ENCODE peak calls at places on chromosome 5, in seven cellular contexts. K, B, T, L, O, J and E are unnamed samples.

GRCh38 chr5:146947181-146947941 is 68.8 kb upstream of the PPP2R2B start:
- DNase-seq in O (peak), L (no peak), T (no peak), B (no peak), J (no peak), K (no peak), E (no peak)

GRCh38 chr5:97250113-97250512 is 67.1 kb upstream of the RIOK2 start:
- DNase-seq in K (no peak), B (no peak), J (no peak), O (no peak), T (no peak), L (no peak), E (no peak)

GRCh38 chr5:71939452-71939932 is 167.8 kb upstream of the MAP1B start:
- DNase-seq in J (no peak), O (no peak), T (peak), K (no peak), B (no peak), L (no peak), E (no peak)

GRCh38 chr5:81819556-81820314 is 68.8 kb upstream of the SSBP2 start:
- DNase-seq in K (no peak), L (no peak), T (no peak), J (no peak), O (no peak), B (no peak), E (no peak)

GRCh38 chr5:68251804-68252648 is 36.5 kb downstream of the PIK3R1 start:
- DNase-seq in O (no peak), L (peak), K (no peak), J (no peak), B (no peak), T (no peak), E (no peak)

GRCh38 chr5:174545926-174546325 is 178.5 kb upstream of the MSX2 start:
- DNase-seq in K (no peak), L (no peak), T (no peak), O (no peak), J (no peak), B (no peak), E (no peak)

GRCh38 chr5:170431571-170431970 is 42.4 kb upstream of the KCNMB1 start:
- DNase-seq in K (no peak), J (no peak), T (no peak), L (no peak), O (no peak), B (no peak), E (no peak)

GRCh38 chr5:146338774-146339714 is at the start of gene POU4F3:
- DNase-seq in K (no peak), O (no peak), L (no peak), T (peak), J (no peak), B (no peak), E (no peak)

GRCh38 chr5:115333164-115333563 is 36.7 kb upstream of the CCDC112 start:
- DNase-seq in L (no peak), B (no peak), K (no peak), J (no peak), O (no peak), T (no peak), E (no peak)

GRCh38 chr5:79020861-79021561 is 35.9 kb upstream of the ARSB start:
- DNase-seq in L (peak), T (no peak), K (peak), O (peak), B (no peak), J (peak), E (no peak)

GRCh38 chr5:1555808-1556681 is 32.3 kb upstream of the LPCAT1 start:
- DNase-seq in L (no peak), B (no peak), J (peak), K (no peak), O (no peak), T (no peak), E (no peak)

GRCh38 chr5:56302027-56302426 is 68.9 kb upstream of the ANKRD55 start:
- DNase-seq in B (no peak), J (no peak), O (no peak), K (no peak), T (no peak), L (no peak), E (no peak)

GRCh38 chr5:110169461-110169860 is 479.7 kb downstream of the MAN2A1 start:
- DNase-seq in K (no peak), J (no peak), L (no peak), B (no peak), O (no peak), T (peak), E (no peak)

GRCh38 chr5:80764786-80765185 is 110.0 kb upstream of the DHFR start:
- DNase-seq in K (no peak), T (no peak), J (no peak), O (no peak), B (no peak), L (no peak), E (no peak)

GRCh38 chr5:82614706-82615105 is 336.6 kb upstream of the RPS23 start:
- DNase-seq in B (no peak), O (no peak), L (no peak), T (no peak), K (no peak), J (no peak), E (no peak)

GRCh38 chr5:36079200-36079761 is 12.6 kb upstream of the UGT3A2 start:
- DNase-seq in T (peak), L (no peak), B (no peak), O (peak), J (no peak), K (no peak), E (peak)

GRCh38 chr5:107889387-107889786 is 218.7 kb upstream of the EFNA5 start:
- DNase-seq in K (no peak), L (no peak), T (no peak), J (no peak), B (no peak), O (no peak), E (no peak)

GRCh38 chr5:56974241-56974640 is 22.3 kb upstream of the MIER3 start:
- DNase-seq in L (no peak), K (no peak), J (no peak), O (no peak), T (no peak), B (no peak), E (no peak)

GRCh38 chr5:94431696-94432095 is 186.7 kb downstream of the KIAA0825 start:
- DNase-seq in T (no peak), O (no peak), L (no peak), J (no peak), B (no peak), K (no peak), E (no peak)

GRCh38 chr5:96717874-96718273 is 55.7 kb downstream of the CAST start:
- DNase-seq in O (no peak), B (no peak), J (no peak), K (no peak), T (no peak), L (no peak), E (no peak)

GRCh38 chr5:32707394-32707997 is 3.6 kb upstream of the NPR3 start:
- DNase-seq in B (no peak), O (peak), K (no peak), T (no peak), L (no peak), J (no peak), E (no peak)

GRCh38 chr5:6775595-6775994 is 62.4 kb downstream of the TENT4A start:
- DNase-seq in O (no peak), L (no peak), J (no peak), K (no peak), T (no peak), B (no peak), E (no peak)

GRCh38 chr5:144369001-144369400 is 198.3 kb downstream of the KCTD16 start:
- DNase-seq in K (no peak), L (no peak), T (no peak), B (no peak), J (no peak), O (peak), E (no peak)